ENCODE peak calls at places on chromosomes 2 and 18, in four cellular contexts. P, T, X and D are unnamed samples.

GRCh38 chr2:206713770-206714169 is 4.4 kb downstream of the DYTN start:
- DNase-seq in P (no peak), T (no peak), X (no peak), D (no peak)

GRCh38 chr2:168997113-168997512 is 34.0 kb downstream of the ABCB11 start:
- DNase-seq in P (no peak), T (no peak), X (no peak), D (no peak)

GRCh38 chr2:130759906-130760753 is 4.8 kb downstream of the AMER3 start:
- DNase-seq in P (peak), T (no peak), X (peak), D (no peak)

GRCh38 chr2:110852541-110853263 is 120.3 kb downstream of the ACOXL start:
- DNase-seq in P (no peak), T (no peak), X (peak), D (no peak)

GRCh38 chr2:100013892-100014677 is 128.3 kb downstream of the AFF3 start:
- DNase-seq in P (peak), T (peak), X (peak), D (peak)

GRCh38 chr2:144995482-144995881 is 475.6 kb upstream of the ZEB2 start:
- DNase-seq in P (no peak), T (no peak), X (no peak), D (no peak)

GRCh38 chr2:9781252-9781651 is 62.0 kb upstream of the TAF1B start:
- DNase-seq in P (peak), T (no peak), X (no peak), D (peak)

GRCh38 chr2:10659898-10660568 is 29.7 kb downstream of the NOL10 start:
- DNase-seq in P (peak), T (peak), X (peak), D (no peak)

GRCh38 chr18:52278191-52278590 is 61.8 kb upstream of the DCC start:
- DNase-seq in P (no peak), T (no peak), X (no peak), D (no peak)

GRCh38 chr2:20176760-20177159 is 48.2 kb downstream of the SDC1 start:
- DNase-seq in P (no peak), T (no peak), X (no peak), D (no peak)

GRCh38 chr18:8673276-8674209 is 31.8 kb upstream of the MTCL1 start:
- DNase-seq in P (peak), T (no peak), X (peak), D (peak)

GRCh38 chr2:80303825-80304521 is 579 bp downstream of the LRRTM1 start:
- DNase-seq in P (no peak), T (no peak), X (no peak), D (no peak)

GRCh38 chr2:12075603-12076002 is 329.2 kb downstream of the LPIN1 start:
- DNase-seq in P (no peak), T (no peak), X (no peak), D (no peak)

GRCh38 chr2:20448246-20449046 is 1.6 kb downstream of the RHOB start:
- DNase-seq in P (no peak), T (no peak), X (no peak), D (no peak)

GRCh38 chr2:43292851-43293743 is 66.7 kb upstream of the ZFP36L2 start:
- DNase-seq in P (no peak), T (no peak), X (no peak), D (no peak)
- H3K27ac ChIP-seq in P (peak), T (peak), X (peak), D (peak)

GRCh38 chr2:16336491-16336890 is 329.1 kb downstream of the CYRIA start:
- DNase-seq in P (no peak), T (no peak), X (no peak), D (no peak)

GRCh38 chr2:16336916-16337315 is 328.7 kb downstream of the CYRIA start:
- DNase-seq in P (no peak), T (no peak), X (no peak), D (no peak)

GRCh38 chr2:16338026-16338425 is 327.6 kb downstream of the CYRIA start:
- DNase-seq in P (no peak), T (no peak), X (no peak), D (no peak)

GRCh38 chr2:16335947-16336346 is 329.7 kb downstream of the CYRIA start:
- DNase-seq in P (no peak), T (no peak), X (no peak), D (no peak)

GRCh38 chr2:16339198-16339597 is 326.4 kb downstream of the CYRIA start:
- DNase-seq in P (no peak), T (no peak), X (no peak), D (no peak)
- H3K27ac ChIP-seq in P (no peak), T (no peak), X (no peak), D (no peak)

DNA sequence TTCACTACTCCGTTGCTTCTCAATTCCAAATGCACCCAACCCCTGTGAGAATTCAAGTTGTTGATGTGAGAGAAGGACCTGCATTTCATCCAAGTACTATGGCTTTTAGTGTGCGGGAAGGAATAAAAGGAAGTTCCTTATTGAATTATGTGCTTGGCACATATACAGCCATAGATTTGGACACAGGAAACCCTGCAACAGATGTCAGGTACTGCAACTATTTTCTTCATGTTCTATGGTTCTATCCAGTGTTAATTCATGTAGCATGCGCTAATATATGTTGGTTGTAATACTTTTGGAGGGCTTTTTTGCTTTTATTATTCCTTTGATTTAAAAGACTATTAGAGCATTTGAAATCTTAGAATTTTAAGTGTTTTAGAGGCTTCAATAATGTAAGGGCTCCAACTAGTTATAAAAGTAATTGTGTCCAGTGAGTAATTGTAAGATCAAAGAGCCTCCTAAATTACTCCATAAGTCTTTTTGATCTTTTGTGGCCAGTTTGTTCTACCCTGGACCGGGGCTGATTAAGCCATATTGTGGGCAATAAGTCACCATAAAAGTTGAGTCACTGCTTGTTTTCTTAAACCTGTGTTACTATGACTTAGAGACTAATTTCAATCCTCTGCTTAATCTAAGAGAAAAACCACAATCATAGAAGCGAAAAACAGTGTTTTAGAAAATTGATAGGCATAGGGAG is 22.9 kb downstream of the DSG4 start:
- DNase-seq in P (peak), T (no peak), X (peak), D (peak)
- H3K27ac ChIP-seq in P (no peak), T (no peak), X (peak), D (no peak)

GRCh38 chr2:216672466-216672865 is 22.9 kb downstream of the IGFBP5 start:
- DNase-seq in P (no peak), T (no peak), X (no peak), D (no peak)

GRCh38 chr2:216670266-216671080 is 24.9 kb downstream of the IGFBP5 start:
- DNase-seq in P (no peak), T (no peak), X (no peak), D (no peak)

GRCh38 chr2:216671791-216672343 is 23.5 kb downstream of the IGFBP5 start:
- DNase-seq in P (no peak), T (no peak), X (no peak), D (no peak)

GRCh38 chr2:216672996-216673395 is 22.4 kb downstream of the IGFBP5 start:
- DNase-seq in P (no peak), T (no peak), X (no peak), D (no peak)

GRCh38 chr2:216671081-216671411 is 24.3 kb downstream of the IGFBP5 start:
- DNase-seq in P (no peak), T (no peak), X (no peak), D (no peak)
- H3K27ac ChIP-seq in P (no peak), T (peak), X (no peak), D (no peak)

DNA sequence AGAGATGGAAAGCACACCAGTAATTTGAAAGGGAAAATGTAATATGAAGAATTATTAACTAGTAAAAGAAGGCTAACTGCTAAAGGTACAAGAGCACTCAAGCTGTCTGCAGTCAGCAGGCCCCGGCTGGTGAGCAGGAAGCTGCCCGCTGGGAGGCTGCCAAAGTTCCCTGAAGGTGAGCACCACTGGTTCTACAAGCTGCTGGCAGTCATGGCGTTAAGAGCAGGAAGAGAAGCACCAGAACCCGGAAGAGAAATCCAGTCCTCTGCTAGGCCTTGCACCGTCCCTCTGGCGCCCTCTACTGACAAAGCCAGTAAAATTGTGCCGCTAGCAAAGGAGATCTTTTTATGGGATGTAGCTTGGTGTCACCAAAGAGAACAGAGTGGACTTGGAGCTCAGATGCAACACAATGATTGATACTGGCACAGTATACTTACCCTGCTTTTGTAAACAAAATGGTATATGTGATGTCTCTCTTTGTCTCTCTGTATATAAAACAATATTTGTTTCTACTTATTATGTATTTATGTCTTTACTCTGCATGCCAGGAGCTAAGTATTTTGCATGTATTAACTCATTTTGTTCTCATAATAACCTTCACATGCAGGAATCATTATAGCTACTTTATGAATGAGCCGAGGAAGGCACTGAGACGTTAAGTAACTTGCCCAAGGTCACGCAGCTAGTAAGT is 28.1 kb upstream of the CASP8 start:
- DNase-seq in P (peak), T (peak), X (peak), D (peak)
- H3K27ac ChIP-seq in P (no peak), T (no peak), X (peak), D (peak)

GRCh38 chr2:202760848-202761247 is 110.7 kb downstream of the ICA1L start:
- DNase-seq in P (peak), T (no peak), X (no peak), D (no peak)
- H3K27ac ChIP-seq in P (no peak), T (no peak), X (no peak), D (no peak)

DNA sequence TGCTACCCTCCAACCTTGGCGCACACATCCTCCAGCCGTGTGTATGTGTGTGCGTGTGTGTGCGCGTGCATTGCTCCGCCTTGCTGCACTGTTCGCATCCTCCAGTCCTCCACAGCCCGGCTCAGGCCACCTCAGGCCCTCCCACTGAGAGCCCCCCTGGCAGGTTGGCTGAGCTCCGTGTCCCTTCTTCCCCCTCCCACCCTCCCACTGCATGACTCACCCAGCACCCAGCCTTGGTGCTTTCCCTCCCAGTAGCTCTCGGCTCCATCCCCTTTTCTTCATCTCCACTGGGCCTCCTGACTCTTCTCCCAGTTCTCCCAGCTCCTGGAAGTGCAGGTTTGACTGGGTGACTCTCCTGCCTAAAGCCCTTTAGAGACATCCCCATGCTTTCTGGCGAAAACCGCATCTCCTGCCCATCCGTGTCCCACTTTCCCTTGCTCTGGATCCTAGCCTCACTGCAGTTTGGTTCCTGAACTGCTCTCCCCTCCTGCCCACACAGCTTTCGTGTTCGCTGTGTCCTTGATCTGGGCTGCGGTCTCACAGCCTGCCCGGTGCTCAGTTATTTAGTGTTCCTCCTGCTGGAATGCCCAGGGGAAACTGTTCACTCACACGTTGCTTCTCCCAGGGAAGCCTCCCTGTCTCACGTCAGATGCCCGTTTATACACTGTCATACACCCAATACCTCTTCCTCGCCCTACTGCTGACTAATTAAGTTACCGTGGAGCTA is 4.9 kb downstream of the TMEM177 start:
- DNase-seq in P (peak), T (no peak), X (no peak), D (no peak)
- H3K27ac ChIP-seq in P (no peak), T (no peak), X (no peak), D (no peak)